ENCODE peak calls at places on chromosomes 16 and 17, in five cellular contexts. One of them, this sample, is unnamed.

GRCh38 chr17:29289852-29290251 is 4.1 kb downstream of the NUFIP2 start:
- DNase-seq in heart left ventricle: no peak
- DNase-seq in stomach: no peak
- DNase-seq in IMR-90: no peak
- DNase-seq in fibroblast of lung: no peak
- DNase-seq in this sample: no peak

GRCh38 chr17:32386844-32387243 is 36.9 kb downstream of the ZNF207 start:
- DNase-seq in heart left ventricle: no peak
- DNase-seq in stomach: no peak
- DNase-seq in IMR-90: peak; percentile 6
- DNase-seq in fibroblast of lung: no peak
- DNase-seq in this sample: no peak

GRCh38 chr16:57775661-57776469 is 26.4 kb downstream of the KIFC3 start:
- DNase-seq in heart left ventricle: peak; percentile 27
- DNase-seq in stomach: no peak
- DNase-seq in IMR-90: no peak
- DNase-seq in fibroblast of lung: peak; percentile 42
- DNase-seq in this sample: no peak

GRCh38 chr16:19898924-19899604 is 14.4 kb upstream of the GPRC5B start:
- DNase-seq in heart left ventricle: no peak
- DNase-seq in stomach: peak; percentile 46
- DNase-seq in IMR-90: peak; percentile 46
- DNase-seq in fibroblast of lung: peak; percentile 54
- DNase-seq in this sample: peak; percentile 62

GRCh38 chr17:17157041-17157440 is 49.1 kb downstream of the PLD6 start:
- DNase-seq in heart left ventricle: no peak
- DNase-seq in stomach: no peak
- DNase-seq in IMR-90: no peak
- DNase-seq in fibroblast of lung: no peak
- DNase-seq in this sample: no peak

GRCh38 chr16:87363771-87364476 is 19.7 kb downstream of the FBXO31 start:
- DNase-seq in heart left ventricle: peak; percentile 66
- DNase-seq in stomach: peak; percentile 52
- DNase-seq in IMR-90: peak; percentile 55
- DNase-seq in fibroblast of lung: peak; percentile 72
- DNase-seq in this sample: no peak

GRCh38 chr17:75498726-75499213 is 16.6 kb downstream of the CASKIN2 start:
- DNase-seq in heart left ventricle: no peak
- DNase-seq in stomach: no peak
- DNase-seq in IMR-90: no peak
- DNase-seq in fibroblast of lung: no peak
- DNase-seq in this sample: peak; percentile 14

GRCh38 chr17:60155815-60156214 is 6.0 kb downstream of the CA4 start:
- DNase-seq in heart left ventricle: no peak
- DNase-seq in stomach: no peak
- DNase-seq in IMR-90: no peak
- DNase-seq in fibroblast of lung: no peak
- DNase-seq in this sample: no peak

GRCh38 chr17:50686494-50687199 is 21.1 kb downstream of the ANKRD40 start:
- DNase-seq in heart left ventricle: peak; percentile 82
- DNase-seq in stomach: peak; percentile 79
- DNase-seq in IMR-90: peak; percentile 61
- DNase-seq in fibroblast of lung: peak; percentile 69
- DNase-seq in this sample: peak; percentile 70

GRCh38 chr16:3458852-3459361 is 15.4 kb downstream of the NAA60 start:
- DNase-seq in heart left ventricle: no peak
- DNase-seq in stomach: peak; percentile 57
- DNase-seq in IMR-90: peak; percentile 15
- DNase-seq in fibroblast of lung: peak; percentile 39
- DNase-seq in this sample: no peak

GRCh38 chr17:79742589-79742918 is 11.8 kb downstream of the ENPP7 start:
- DNase-seq in heart left ventricle: no peak
- DNase-seq in stomach: no peak
- DNase-seq in IMR-90: no peak
- DNase-seq in fibroblast of lung: no peak
- DNase-seq in this sample: no peak

GRCh38 chr16:88874938-88875599 is 8.6 kb upstream of the PABPN1L start:
- DNase-seq in heart left ventricle: no peak
- DNase-seq in stomach: no peak
- DNase-seq in IMR-90: no peak
- DNase-seq in fibroblast of lung: no peak
- DNase-seq in this sample: no peak
- H3K4me3 ChIP-seq in heart left ventricle: no peak overlapping the region
- H3K4me3 ChIP-seq in stomach: no peak overlapping the region
- H3K4me3 ChIP-seq in IMR-90: no peak overlapping the region
- H3K4me3 ChIP-seq in fibroblast of lung: no peak overlapping the region
- H3K4me3 ChIP-seq in this sample: no peak overlapping the region

GRCh38 chr16:51900221-51900780 is 646.6 kb downstream of the TOX3 start:
- DNase-seq in heart left ventricle: no peak
- DNase-seq in stomach: no peak
- DNase-seq in IMR-90: peak; percentile 59
- DNase-seq in fibroblast of lung: peak; percentile 64
- DNase-seq in this sample: no peak
- TF ChIP-seq CTCF in heart left ventricle: no peak
- TF ChIP-seq CTCF in stomach: no peak
- TF ChIP-seq CTCF in IMR-90: no peak
- TF ChIP-seq CTCF in fibroblast of lung: no peak
- TF ChIP-seq CTCF in this sample: no peak

GRCh38 chr17:1718362-1719165 is 5.9 kb upstream of the WDR81 start:
- DNase-seq in heart left ventricle: peak; percentile 32
- DNase-seq in stomach: no peak
- DNase-seq in IMR-90: no peak
- DNase-seq in fibroblast of lung: no peak
- DNase-seq in this sample: no peak
- H3K4me3 ChIP-seq in heart left ventricle: no peak overlapping the region
- H3K4me3 ChIP-seq in stomach: no peak overlapping the region
- H3K4me3 ChIP-seq in IMR-90: no peak overlapping the region
- H3K4me3 ChIP-seq in fibroblast of lung: no peak overlapping the region
- H3K4me3 ChIP-seq in this sample: no peak overlapping the region

GRCh38 chr16:67228905-67229304 is 2.0 kb downstream of the TMEM208 start:
- DNase-seq in heart left ventricle: no peak
- DNase-seq in stomach: no peak
- DNase-seq in IMR-90: no peak
- DNase-seq in fibroblast of lung: no peak
- DNase-seq in this sample: no peak

GRCh38 chr16:67227567-67227921 is 614 bp downstream of the TMEM208 start:
- DNase-seq in heart left ventricle: peak; percentile 15
- DNase-seq in stomach: no peak
- DNase-seq in IMR-90: no peak
- DNase-seq in fibroblast of lung: no peak
- DNase-seq in this sample: no peak

GRCh38 chr16:67228034-67228785 is 1.3 kb downstream of the TMEM208 start:
- DNase-seq in heart left ventricle: peak; percentile 20
- DNase-seq in stomach: no peak
- DNase-seq in IMR-90: no peak
- DNase-seq in fibroblast of lung: no peak
- DNase-seq in this sample: no peak

GRCh38 chr16:67226295-67226803 is 581 bp upstream of the TMEM208 start:
- DNase-seq in heart left ventricle: no peak
- DNase-seq in stomach: no peak
- DNase-seq in IMR-90: no peak
- DNase-seq in fibroblast of lung: no peak
- DNase-seq in this sample: no peak

GRCh38 chr16:67226804-67227566 is at the start of gene TMEM208:
- DNase-seq in heart left ventricle: peak; percentile 99
- DNase-seq in stomach: peak; percentile 98
- DNase-seq in IMR-90: peak; percentile 98
- DNase-seq in fibroblast of lung: peak; percentile 98
- DNase-seq in this sample: peak; percentile 99
- TF ChIP-seq CTCF in heart left ventricle: peak; percentile 2
- TF ChIP-seq CTCF in stomach: peak; percentile 39
- TF ChIP-seq CTCF in IMR-90: peak; percentile 29
- TF ChIP-seq CTCF in fibroblast of lung: no peak
- TF ChIP-seq CTCF in this sample: no peak

GRCh38 chr17:27792095-27792494 is 8.2 kb downstream of the NOS2 start:
- DNase-seq in heart left ventricle: no peak
- DNase-seq in stomach: no peak
- DNase-seq in IMR-90: no peak
- DNase-seq in fibroblast of lung: no peak
- DNase-seq in this sample: no peak

GRCh38 chr17:27797390-27798091 is 2.8 kb downstream of the NOS2 start:
- DNase-seq in heart left ventricle: no peak
- DNase-seq in stomach: no peak
- DNase-seq in IMR-90: no peak
- DNase-seq in fibroblast of lung: no peak
- DNase-seq in this sample: no peak

GRCh38 chr17:27798376-27798775 is 2.0 kb downstream of the NOS2 start:
- DNase-seq in heart left ventricle: no peak
- DNase-seq in stomach: no peak
- DNase-seq in IMR-90: no peak
- DNase-seq in fibroblast of lung: no peak
- DNase-seq in this sample: no peak

GRCh38 chr17:27793168-27793905 is 7.0 kb downstream of the NOS2 start:
- DNase-seq in heart left ventricle: peak; percentile 43
- DNase-seq in stomach: no peak
- DNase-seq in IMR-90: no peak
- DNase-seq in fibroblast of lung: no peak
- DNase-seq in this sample: no peak

DNA sequence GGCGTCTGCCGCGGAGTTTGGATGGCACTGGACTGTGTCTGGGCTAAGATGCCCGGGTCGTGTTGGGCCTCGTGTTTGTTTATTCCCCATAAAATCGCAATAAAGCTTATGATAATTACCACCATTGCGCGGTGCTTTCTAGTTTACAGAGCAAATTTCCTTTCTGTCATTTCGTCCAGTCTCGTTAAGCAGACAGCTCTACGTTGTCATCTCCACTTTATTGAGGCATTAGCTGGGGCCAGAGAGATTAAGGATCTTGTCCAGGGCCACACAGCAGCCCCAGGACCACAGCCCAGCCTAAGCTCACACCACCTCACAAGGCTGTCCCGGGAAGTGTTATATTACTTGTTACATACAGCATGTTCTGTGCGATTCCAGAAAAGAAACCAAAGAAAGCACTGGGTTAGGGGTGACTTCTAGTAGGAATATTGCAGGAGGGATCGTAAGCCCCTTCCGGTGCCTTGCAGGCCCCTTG is 6.4 kb downstream of the NOS2 start:
- DNase-seq in heart left ventricle: no peak
- DNase-seq in stomach: no peak
- DNase-seq in IMR-90: no peak
- DNase-seq in fibroblast of lung: no peak
- DNase-seq in this sample: no peak
- H3K4me3 ChIP-seq in heart left ventricle: peak overlapping the region; percentile 47
- H3K4me3 ChIP-seq in stomach: peak overlapping the region; percentile 30
- H3K4me3 ChIP-seq in IMR-90: no peak overlapping the region
- H3K4me3 ChIP-seq in fibroblast of lung: no peak overlapping the region
- H3K4me3 ChIP-seq in this sample: peak overlapping the region; percentile 3

GRCh38 chr16:66950971-66951790 is 9.9 kb upstream of the CES3 start:
- DNase-seq in heart left ventricle: no peak
- DNase-seq in stomach: no peak
- DNase-seq in IMR-90: peak; percentile 8
- DNase-seq in fibroblast of lung: no peak
- DNase-seq in this sample: no peak

GRCh38 chr16:66952430-66953139 is 8.5 kb upstream of the CES3 start:
- DNase-seq in heart left ventricle: no peak
- DNase-seq in stomach: no peak
- DNase-seq in IMR-90: no peak
- DNase-seq in fibroblast of lung: no peak
- DNase-seq in this sample: no peak

GRCh38 chr16:66950437-66950836 is 10.6 kb upstream of the CES3 start:
- DNase-seq in heart left ventricle: no peak
- DNase-seq in stomach: no peak
- DNase-seq in IMR-90: no peak
- DNase-seq in fibroblast of lung: no peak
- DNase-seq in this sample: no peak

GRCh38 chr16:66953462-66954096 is 7.5 kb upstream of the CES3 start:
- DNase-seq in heart left ventricle: no peak
- DNase-seq in stomach: peak; percentile 28
- DNase-seq in IMR-90: no peak
- DNase-seq in fibroblast of lung: no peak
- DNase-seq in this sample: no peak

GRCh38 chr16:66954097-66954659 is 6.9 kb upstream of the CES3 start:
- DNase-seq in heart left ventricle: no peak
- DNase-seq in stomach: peak; percentile 84
- DNase-seq in IMR-90: peak; percentile 73
- DNase-seq in fibroblast of lung: peak; percentile 77
- DNase-seq in this sample: peak; percentile 84
- TF ChIP-seq CTCF in heart left ventricle: peak; percentile 76
- TF ChIP-seq CTCF in stomach: peak; percentile 78
- TF ChIP-seq CTCF in IMR-90: peak; percentile 84
- TF ChIP-seq CTCF in fibroblast of lung: peak; percentile 91
- TF ChIP-seq CTCF in this sample: peak; percentile 90

DNA sequence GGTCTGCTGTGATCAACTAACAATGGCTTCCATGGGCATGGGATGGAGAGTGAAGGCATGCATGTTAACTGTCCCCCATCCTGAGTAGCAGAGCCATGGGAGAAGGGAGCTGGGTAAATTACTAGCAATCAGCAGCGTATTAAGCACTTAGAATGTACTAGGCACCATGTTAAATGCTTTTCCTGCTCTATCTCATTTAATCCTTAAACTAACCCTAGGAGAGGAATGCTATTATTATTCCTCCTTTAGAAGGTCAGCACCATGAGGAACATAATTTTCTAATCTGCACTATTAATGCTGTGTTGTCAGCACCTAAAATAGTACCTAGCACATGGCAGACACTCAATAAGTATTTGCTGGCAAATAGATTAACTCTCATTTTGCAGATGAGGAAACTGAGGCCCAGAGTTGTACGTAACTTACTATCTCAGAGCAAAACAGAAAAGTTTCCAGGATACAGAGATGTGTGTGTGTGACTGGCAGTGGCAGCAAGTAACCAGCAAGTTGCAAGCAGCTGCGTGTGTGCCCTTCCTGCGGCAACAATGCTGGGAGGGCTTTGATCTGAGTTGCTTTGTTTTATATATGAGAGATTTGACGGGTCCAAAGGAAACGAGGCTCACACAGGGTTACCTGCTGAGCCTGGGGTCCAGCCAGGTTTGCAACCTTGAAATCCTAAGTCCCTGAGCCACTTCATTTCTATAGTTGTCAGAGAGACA is 6.5 kb upstream of the KLHL36 start:
- DNase-seq in heart left ventricle: no peak
- DNase-seq in stomach: no peak
- DNase-seq in IMR-90: no peak
- DNase-seq in fibroblast of lung: no peak
- DNase-seq in this sample: no peak
- H3K4me3 ChIP-seq in heart left ventricle: no peak overlapping the region
- H3K4me3 ChIP-seq in stomach: no peak overlapping the region
- H3K4me3 ChIP-seq in IMR-90: no peak overlapping the region
- H3K4me3 ChIP-seq in fibroblast of lung: no peak overlapping the region
- H3K4me3 ChIP-seq in this sample: no peak overlapping the region

This sample was measured in fibroblast of pulmonary artery.